ENCODE peak calls at places on chromosome 2, in six cellular contexts. L is GM12891, V is K562, Z is H1, C is GM12878, D is HepG2. G is an unnamed sample.

GRCh38 chr2:179298666-179299065 is 34.0 kb upstream of the SESTD1 start:
- DNase-seq in C (no peak), V (no peak), L (no peak), D (no peak), Z (no peak), G (no peak)

GRCh38 chr2:177675256-177676220 is 283.0 kb downstream of the AGPS start:
- DNase-seq in D (no peak), Z (no peak), L (no peak), C (no peak), V (no peak), G (no peak)

GRCh38 chr2:43236256-43236655 is 9.8 kb upstream of the ZFP36L2 start:
- DNase-seq in L (no peak), Z (no peak), C (no peak), V (no peak), D (no peak), G (no peak)

GRCh38 chr2:1481406-1482252 is 68.4 kb downstream of the TPO start:
- DNase-seq in Z (no peak), L (no peak), C (no peak), V (no peak), D (no peak), G (no peak)

GRCh38 chr2:74841663-74842062 is 7.7 kb downstream of the HK2 start:
- DNase-seq in D (no peak), V (no peak), Z (no peak), L (no peak), C (no peak), G (no peak)

GRCh38 chr2:61536086-61536722 is 2.0 kb downstream of the XPO1 start:
- DNase-seq in C (no peak), L (no peak), Z (peak), V (no peak), D (peak), G (no peak)

GRCh38 chr2:133044556-133044955 is 374.6 kb upstream of the LYPD1 start:
- DNase-seq in D (no peak), V (no peak), L (no peak), C (no peak), Z (no peak), G (no peak)

GRCh38 chr2:32852821-32853220 is 93.9 kb upstream of the LTBP1 start:
- DNase-seq in L (no peak), D (no peak), C (no peak), Z (no peak), V (no peak), G (no peak)

GRCh38 chr2:61789807-61790602 is 63.9 kb downstream of the FAM161A start:
- DNase-seq in V (no peak), D (no peak), L (no peak), Z (no peak), C (no peak), G (no peak)

GRCh38 chr2:193141-193552 is 70.7 kb downstream of the SH3YL1 start:
- DNase-seq in D (no peak), C (peak), V (no peak), L (no peak), Z (no peak), G (no peak)

GRCh38 chr2:107376910-107377309 is 449.8 kb upstream of the RGPD4 start:
- DNase-seq in V (no peak), L (no peak), C (no peak), Z (no peak), D (no peak), G (no peak)

DNA sequence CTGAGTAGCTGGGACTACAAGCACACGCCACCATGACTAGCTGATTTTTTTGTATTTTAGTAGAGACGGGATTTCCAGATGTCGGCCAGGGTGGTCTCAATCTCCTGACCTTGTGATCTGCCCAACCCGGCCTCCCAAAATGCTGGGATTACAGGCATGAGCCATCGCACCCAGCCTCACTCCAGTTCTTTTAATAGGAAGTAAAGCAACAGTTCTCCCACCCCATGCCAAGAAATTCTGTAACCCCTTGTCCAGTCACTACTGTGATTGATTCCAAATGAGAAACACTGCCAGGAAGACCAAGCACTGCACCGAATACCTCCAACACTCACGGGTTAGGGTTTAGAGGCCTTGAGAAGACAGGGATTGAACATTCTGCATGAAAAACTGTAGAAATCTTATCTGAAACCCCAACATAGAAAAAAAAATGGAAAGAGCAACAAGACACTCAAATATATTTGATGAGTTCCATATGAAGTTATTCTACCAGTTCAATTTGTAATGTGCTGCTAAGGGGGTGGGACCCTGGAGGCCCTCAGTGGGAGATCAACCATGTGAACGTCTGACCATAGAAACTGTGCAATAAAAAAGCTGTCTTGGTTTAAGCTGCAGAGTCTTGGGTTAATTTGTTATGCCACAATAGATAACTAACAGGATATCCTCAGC is 48.2 kb upstream of the BIN1 start:
- DNase-seq in V (no peak), Z (no peak), L (no peak), C (no peak), D (no peak), G (no peak)
- TF ChIP-seq TAF1 in V (no peak), Z (no peak), L (no peak), C (no peak), D (no peak), G (no peak)

DNA sequence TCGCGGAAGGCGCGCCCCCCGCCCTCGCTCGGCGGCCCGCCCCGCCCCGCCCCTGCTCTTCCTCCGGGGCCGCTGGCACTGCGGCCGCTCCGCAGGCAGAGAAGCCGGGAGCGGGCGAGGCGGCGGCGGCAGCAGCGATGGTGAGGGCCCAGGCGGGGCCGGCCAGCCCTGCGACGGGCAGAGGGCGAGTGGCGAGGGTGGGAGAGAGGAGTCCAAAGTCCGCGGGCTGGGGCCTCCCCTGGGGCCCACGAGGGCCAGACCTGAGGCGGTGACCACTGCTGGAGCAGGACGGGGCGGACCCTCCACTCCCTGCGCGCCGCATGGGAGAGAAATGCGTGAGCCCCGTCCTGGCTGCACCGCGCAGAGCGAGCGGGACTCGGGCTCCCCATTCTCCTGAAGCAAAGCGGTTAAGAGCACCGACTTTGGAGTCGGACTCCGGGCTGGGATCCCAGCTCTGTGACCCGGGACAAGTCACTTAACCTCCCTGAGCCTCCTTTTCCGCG is at the start of gene VAMP5:
- DNase-seq in Z (no peak), C (no peak), D (peak), L (peak), V (no peak), G (peak)
- TF ChIP-seq POLR2AphosphoS5 in Z (no peak), C (no peak), D (peak), L (no peak), V (no peak), G (peak)

GRCh38 chr2:47065771-47066380 is 89.2 kb downstream of the STPG4 start:
- DNase-seq in L (no peak), Z (no peak), V (no peak), C (no peak), D (no peak), G (no peak)
- TF ChIP-seq POLR2A in L (no peak), Z (no peak), V (no peak), C (no peak), D (no peak), G (no peak)

GRCh38 chr2:131030478-131030971 is 62.7 kb downstream of the FAM168B start:
- DNase-seq in L (no peak), Z (no peak), D (no peak), C (no peak), V (no peak), G (no peak)
- TF ChIP-seq TAF1 in L (no peak), Z (no peak), D (no peak), C (no peak), V (no peak), G (no peak)

GRCh38 chr2:29066989-29067605 is 7.2 kb downstream of the PCARE start:
- DNase-seq in C (no peak), D (no peak), V (no peak), L (no peak), Z (no peak), G (no peak)

GRCh38 chr2:29065479-29065847 is 8.9 kb downstream of the PCARE start:
- DNase-seq in L (no peak), Z (no peak), D (no peak), V (no peak), C (no peak), G (no peak)

GRCh38 chr2:29068513-29068912 is 5.8 kb downstream of the PCARE start:
- DNase-seq in L (no peak), V (no peak), C (no peak), D (no peak), Z (no peak), G (no peak)

GRCh38 chr2:29064746-29065478 is 9.4 kb downstream of the PCARE start:
- DNase-seq in C (no peak), L (no peak), V (no peak), D (no peak), Z (no peak), G (no peak)

DNA sequence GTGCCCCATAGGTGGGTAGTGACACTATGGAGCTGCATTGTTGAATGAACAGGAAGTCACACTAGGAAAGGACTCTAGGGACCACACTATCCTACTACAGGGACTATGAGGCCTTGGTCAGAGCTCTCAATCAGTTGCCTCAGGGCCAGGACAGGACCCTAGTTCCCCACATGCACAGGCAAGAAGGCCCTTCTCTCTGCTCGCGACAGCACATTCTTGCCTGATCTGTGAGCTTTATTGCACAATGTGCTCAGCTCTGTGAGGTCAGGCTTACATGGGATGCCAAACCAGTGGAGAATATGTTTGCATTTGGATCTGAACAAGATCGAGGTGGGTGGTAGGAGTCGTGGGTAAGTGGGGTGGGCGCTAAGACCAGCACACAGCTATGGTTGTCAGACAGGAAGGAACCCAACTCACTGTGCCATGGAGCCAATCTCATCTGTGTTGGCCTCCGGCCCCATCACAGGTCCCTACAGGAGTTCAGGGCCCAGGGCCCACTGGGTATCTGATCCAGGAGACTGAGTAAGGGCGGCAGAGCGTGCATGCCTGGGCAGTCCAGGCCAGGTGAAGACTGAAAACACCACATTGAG is 8.0 kb downstream of the PCARE start:
- DNase-seq in L (no peak), Z (no peak), D (peak), V (no peak), C (no peak), G (no peak)
- TF ChIP-seq POLR2AphosphoS5 in L (no peak), Z (no peak), D (no peak), V (no peak), C (no peak), G (no peak)

GRCh38 chr2:141517852-141518421 is 612.9 kb downstream of the LRP1B start:
- DNase-seq in Z (no peak), C (no peak), L (no peak), D (peak), V (no peak), G (no peak)
- TF ChIP-seq POLR2A in Z (no peak), C (no peak), L (no peak), D (no peak), V (no peak), G (no peak)

DNA sequence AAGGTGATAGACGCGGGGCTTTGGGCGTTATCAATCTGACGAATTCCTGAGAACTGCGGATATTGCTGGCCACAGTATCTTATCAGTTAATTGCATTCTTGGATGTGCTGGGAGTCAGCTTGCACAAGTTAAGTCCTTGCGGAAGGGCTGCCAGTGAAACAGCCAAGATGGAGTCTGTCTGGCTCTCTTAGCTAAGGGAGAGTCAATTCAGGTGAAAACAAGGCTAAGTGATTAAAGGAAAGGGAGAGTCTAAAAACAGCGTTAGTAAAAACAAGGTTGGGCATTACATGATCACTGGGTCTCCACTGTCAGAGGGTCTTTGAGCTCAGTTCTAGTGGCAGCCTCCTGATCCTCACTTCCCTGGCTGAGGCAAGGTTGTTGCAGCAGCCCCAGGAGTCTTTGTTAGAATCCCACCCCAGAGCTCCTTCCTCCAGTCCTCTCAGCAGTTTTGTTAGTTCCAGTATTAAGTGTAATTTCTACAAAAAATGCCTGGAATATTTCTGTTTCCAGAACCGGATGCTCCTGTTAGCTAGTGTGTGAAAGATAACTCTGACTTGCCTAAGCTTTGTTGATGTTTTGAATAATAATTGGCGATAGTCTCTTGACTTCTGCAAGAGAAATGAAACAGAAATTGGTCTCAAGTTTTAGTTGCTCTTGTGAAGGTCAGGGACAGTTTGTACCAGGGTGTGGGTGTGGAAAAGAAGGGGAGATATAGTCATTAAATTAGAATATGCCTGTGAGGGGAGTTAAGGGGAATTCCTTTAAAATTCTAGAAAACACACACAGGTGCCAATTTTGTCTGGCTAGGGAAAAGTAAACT is 10.6 kb downstream of the CFLAR start:
- DNase-seq in Z (no peak), L (no peak), V (no peak), C (no peak), D (no peak), G (no peak)
- TF ChIP-seq TAF1 in Z (no peak), L (no peak), V (no peak), C (no peak), D (no peak), G (no peak)

DNA sequence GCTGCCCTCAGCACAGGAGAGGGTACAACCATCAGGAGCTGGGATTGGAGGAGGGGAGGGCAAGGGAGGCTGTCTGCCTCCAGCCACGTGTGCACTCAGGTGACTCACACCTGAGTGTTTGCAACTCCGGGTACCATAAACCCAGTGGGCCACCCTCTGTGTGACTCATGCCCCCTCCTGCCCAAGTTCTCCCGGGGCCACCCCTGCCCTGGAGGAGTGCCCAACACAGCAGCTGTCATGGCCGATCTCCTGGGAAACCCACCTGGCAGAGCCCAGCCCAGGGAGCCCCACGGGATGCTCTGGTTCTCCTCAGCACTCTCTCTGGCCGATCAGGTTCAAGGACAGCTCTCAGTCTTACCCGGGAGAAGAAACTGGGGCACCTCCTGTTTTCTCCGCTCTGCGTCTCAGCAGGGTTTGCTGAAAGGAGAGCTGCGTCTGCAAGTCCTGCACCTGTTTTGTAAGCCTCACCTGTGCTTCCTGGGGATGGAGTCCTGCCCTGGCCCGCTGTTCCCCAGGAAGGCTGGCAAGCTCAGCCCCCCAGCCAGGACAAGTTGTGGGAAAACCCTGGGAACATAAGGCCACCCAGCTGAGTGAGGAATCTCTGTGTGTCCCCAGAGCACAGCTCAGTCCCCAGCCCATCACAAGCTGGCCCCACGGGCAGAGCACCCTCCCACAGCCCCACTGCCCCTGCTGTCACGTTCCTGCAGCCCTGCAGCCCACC is 44.0 kb upstream of the UBE2F start:
- DNase-seq in C (no peak), L (no peak), V (no peak), Z (no peak), D (no peak), G (no peak)
- TF ChIP-seq POLR2AphosphoS5 in C (no peak), L (no peak), V (no peak), Z (no peak), D (no peak), G (no peak)

DNA sequence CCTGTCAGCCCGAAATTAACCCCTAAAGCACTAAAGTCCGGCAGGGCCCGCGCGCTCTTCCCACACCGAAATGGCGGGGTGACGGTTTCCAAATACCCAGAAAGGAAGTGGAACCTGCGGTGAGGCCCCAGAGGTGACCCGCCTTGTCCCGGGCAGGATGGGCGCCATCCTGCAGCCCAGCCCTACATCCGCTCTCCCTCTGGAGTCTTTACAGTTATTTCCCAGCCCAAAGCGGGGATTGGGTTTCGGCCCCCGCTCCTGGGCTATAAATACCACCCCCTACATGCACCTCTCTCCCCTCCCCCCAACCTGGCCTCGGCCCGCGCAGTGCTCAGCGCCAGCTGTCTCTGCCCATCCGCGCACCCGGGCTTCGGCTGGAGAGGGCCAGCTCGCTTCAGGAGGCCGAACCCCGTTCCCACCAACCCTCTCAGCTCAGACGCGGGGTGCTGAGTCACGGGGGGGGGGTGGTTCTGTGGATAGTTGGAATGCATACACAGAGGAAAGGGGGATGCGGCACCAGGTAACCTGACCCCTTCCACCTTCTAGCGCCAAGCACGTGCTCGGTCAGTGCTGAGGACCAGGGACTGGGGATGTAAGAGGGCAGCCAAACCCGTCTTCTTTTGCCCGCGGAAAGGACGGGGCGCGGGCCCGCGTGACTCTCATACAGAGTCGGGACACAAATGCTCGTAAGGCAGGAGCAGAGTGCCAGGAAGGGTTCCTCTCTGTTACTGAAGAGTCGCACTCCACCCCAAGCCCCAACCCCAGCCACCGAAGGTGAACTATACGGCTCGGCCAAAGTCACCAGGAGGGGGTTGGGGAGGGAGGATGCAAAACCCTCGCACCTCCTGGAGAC is at the start of gene TUBA4B:
- DNase-seq in Z (no peak), D (no peak), C (no peak), L (no peak), V (peak), G (peak)
- TF ChIP-seq POLR2A in Z (no peak), D (no peak), C (peak), L (no peak), V (no peak), G (no peak)